ENCODE peak calls at places on chromosome 12, in four cellular contexts. A is mesendoderm, Y is IMR-90, I is H1. M is an unnamed sample.

GRCh38 chr12:7060353-7060954 is at the start of gene C1S:
- DNase-seq in Y (peak; percentile 99), I (peak; percentile 36), A (peak; percentile 94), M (peak; percentile 67)

GRCh38 chr12:5904441-5904840 is 40.6 kb downstream of the ANO2 start:
- DNase-seq in Y (no peak), A (no peak), I (no peak), M (no peak)

GRCh38 chr12:14327717-14328116 is 37.8 kb upstream of the ATF7IP start:
- DNase-seq in Y (peak; percentile 68), A (no peak), I (no peak), M (no peak)

GRCh38 chr12:46938071-46938678 is 112.4 kb upstream of the SLC38A4 start:
- DNase-seq in I (no peak), A (no peak), Y (peak; percentile 34), M (no peak)

GRCh38 chr12:24780969-24781368 is 167.9 kb downstream of the BCAT1 start:
- DNase-seq in Y (peak; percentile 44), I (no peak), A (peak; percentile 23), M (no peak)

GRCh38 chr12:116339800-116340371 is 62.4 kb upstream of the MED13L start:
- DNase-seq in I (no peak), Y (peak; percentile 56), A (no peak), M (no peak)

GRCh38 chr12:69821441-69822204 is 3.4 kb upstream of the MYRFL start:
- DNase-seq in A (no peak), Y (peak; percentile 68), I (no peak), M (no peak)

GRCh38 chr12:96136129-96136528 is 58.0 kb upstream of the ELK3 start:
- DNase-seq in A (peak; percentile 74), I (no peak), Y (peak; percentile 61), M (no peak)

GRCh38 chr12:121159467-121160307 is 27.0 kb downstream of the P2RX7 start:
- DNase-seq in A (no peak), I (no peak), Y (no peak), M (no peak)

GRCh38 chr12:15603461-15604085 is 185.6 kb downstream of the EPS8 start:
- DNase-seq in A (no peak), Y (peak; percentile 10), I (no peak), M (peak; percentile 13)

GRCh38 chr12:10214131-10214876 is 1.6 kb downstream of the GABARAPL1 start:
- DNase-seq in I (no peak), A (peak; percentile 78), Y (peak; percentile 72), M (peak; percentile 71)

GRCh38 chr12:91210577-91210976 is 28.0 kb upstream of the DCN start:
- DNase-seq in I (no peak), Y (no peak), A (no peak), M (no peak)

GRCh38 chr12:111308473-111308872 is 60.4 kb downstream of the PHETA1 start:
- DNase-seq in I (no peak), Y (no peak), A (no peak), M (no peak)
- H2AK5ac ChIP-seq in I (no peak overlapping the region), Y (no peak overlapping the region), A (no peak overlapping the region), M (no peak overlapping the region)

DNA sequence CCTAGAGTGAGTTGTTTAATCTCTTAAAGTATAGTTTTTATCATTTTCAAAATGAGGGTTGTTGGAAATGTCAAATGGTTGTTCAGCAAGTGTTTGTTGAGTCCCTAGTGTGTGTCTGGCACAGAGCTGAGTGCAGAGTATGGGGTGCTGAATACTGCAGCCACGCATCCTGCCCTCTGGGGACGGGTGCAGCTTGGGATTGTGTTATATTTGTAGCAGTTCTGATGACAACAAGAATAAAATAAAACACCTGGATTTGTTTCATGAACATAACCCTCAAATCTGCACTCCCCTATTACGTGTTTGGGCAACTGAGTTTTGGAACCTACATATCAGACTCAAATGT is 127.9 kb downstream of the CACNA1C start:
- DNase-seq in I (no peak), A (no peak), Y (no peak), M (no peak)
- H3K18ac ChIP-seq in I (no peak overlapping the region), A (no peak overlapping the region), Y (peak overlapping the region; percentile 75), M (no peak overlapping the region)

GRCh38 chr12:131521326-131521725 is 189.6 kb upstream of the SFSWAP start:
- DNase-seq in Y (no peak), I (no peak), A (no peak), M (no peak)
- H2AK5ac ChIP-seq in Y (no peak overlapping the region), I (no peak overlapping the region), A (no peak overlapping the region), M (no peak overlapping the region)

GRCh38 chr12:131035268-131035681 is 81.6 kb downstream of the ADGRD1 start:
- DNase-seq in Y (no peak), A (no peak), I (no peak), M (no peak)

GRCh38 chr12:131034631-131035267 is 81.0 kb downstream of the ADGRD1 start:
- DNase-seq in A (no peak), Y (no peak), I (no peak), M (peak; percentile 27)

GRCh38 chr12:131033886-131034482 is 80.3 kb downstream of the ADGRD1 start:
- DNase-seq in Y (no peak), I (no peak), A (no peak), M (no peak)

GRCh38 chr12:131030472-131031328 is 77.0 kb downstream of the ADGRD1 start:
- DNase-seq in Y (no peak), A (no peak), I (no peak), M (no peak)

GRCh38 chr12:131033486-131033885 is 79.8 kb downstream of the ADGRD1 start:
- DNase-seq in I (no peak), A (no peak), Y (no peak), M (no peak)
- H3K18ac ChIP-seq in I (no peak overlapping the region), A (no peak overlapping the region), Y (no peak overlapping the region), M (no peak overlapping the region)

DNA sequence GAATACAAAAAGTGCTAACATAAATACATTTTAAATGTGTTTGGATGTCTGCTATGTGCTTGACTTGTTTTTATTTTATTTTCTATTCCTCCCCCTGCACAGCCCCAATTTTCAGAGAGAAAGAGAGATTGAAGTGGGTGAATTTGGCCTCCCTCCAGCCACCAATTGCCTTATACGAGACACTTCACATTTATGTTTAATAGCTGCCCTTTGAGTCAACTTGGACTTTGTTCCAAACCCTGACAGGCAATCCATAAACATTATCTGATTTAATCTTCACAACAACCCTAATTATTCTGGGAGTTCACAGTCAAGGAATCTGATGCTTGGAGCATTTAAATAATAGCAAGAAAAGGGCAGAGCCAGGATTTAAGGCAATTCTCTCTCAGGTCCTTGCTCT is 161.7 kb downstream of the SLC15A4 start:
- DNase-seq in I (no peak), A (no peak), Y (no peak), M (no peak)
- H2AK5ac ChIP-seq in I (no peak overlapping the region), A (no peak overlapping the region), Y (no peak overlapping the region), M (no peak overlapping the region)

DNA sequence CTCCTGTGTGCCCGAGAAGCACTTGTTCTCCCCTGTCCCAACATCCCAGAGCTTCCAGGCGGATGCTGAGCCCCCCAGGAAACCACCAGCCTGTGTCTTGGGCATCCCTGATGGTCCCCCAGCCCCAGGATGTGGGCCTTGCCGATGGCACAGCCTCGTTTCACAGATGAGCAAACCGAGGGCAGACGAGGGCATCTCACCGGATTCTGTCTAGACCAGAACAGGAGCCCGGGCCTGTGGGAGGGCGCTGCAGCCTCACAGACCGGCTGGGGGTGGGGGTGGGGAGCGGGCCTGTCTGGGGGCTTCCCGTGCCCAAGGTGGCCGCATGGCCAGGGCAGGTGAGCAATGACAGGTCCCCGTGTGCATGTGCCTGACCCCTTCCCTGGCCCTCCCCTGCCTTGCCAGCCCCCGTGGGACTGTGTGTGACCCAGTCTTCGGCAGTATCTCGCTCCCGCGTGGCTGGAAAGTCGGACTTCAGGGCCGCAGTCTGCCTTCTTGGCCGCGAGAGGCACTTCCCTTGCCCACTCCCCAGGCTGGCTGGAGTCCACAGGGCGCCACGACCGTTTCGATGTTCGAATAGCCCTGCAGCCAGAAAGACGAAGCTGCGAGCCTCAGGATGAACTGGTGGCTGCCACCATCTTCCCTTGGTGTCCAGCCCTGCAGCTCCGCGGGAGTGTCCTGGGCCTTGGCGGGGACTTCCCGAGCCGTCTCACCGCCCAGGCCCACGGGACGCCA is 8.9 kb downstream of the RFLNA start:
- DNase-seq in I (no peak), Y (no peak), A (no peak), M (no peak)
- H3K18ac ChIP-seq in I (no peak overlapping the region), Y (no peak overlapping the region), A (no peak overlapping the region), M (no peak overlapping the region)

DNA sequence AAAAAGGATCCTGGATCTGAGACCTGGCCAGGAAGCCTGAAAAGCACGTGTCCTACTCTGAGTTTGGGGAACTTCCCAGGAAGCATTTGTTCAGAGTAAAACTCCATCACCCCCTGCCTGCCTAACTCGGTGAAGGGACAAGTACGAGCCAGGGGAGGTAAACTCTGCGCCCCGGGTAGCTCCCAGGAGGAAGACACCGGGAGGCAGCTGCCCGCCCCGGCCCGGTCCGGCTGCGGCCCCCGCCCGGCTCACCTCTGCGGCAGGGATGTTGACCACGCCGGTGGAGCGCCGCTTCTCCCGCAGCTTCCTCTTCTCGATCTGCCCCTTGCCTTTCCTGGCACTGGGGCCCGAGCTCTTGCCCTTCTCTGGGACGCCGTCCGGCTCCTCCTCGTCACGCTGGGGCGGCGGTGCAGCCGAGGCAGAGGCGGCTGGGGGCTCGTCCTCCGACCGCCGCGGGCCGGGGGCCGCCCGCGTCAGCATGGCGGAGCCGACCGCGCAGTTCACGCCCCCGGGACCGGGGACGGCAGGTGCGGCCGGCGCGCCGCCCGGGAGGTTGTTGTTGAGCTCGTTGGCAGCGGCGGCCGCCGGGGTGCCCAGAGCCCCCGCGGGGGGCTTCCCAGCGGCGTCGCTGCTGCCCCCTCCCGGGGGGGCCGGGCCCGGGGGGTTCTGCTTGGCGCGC is 1.1 kb downstream of the PAWR start:
- DNase-seq in Y (peak; percentile 55), A (peak; percentile 83), I (no peak), M (peak; percentile 60)
- H2AK5ac ChIP-seq in Y (peak overlapping the region; percentile 2), A (no peak overlapping the region), I (no peak overlapping the region), M (peak overlapping the region; percentile 28)

DNA sequence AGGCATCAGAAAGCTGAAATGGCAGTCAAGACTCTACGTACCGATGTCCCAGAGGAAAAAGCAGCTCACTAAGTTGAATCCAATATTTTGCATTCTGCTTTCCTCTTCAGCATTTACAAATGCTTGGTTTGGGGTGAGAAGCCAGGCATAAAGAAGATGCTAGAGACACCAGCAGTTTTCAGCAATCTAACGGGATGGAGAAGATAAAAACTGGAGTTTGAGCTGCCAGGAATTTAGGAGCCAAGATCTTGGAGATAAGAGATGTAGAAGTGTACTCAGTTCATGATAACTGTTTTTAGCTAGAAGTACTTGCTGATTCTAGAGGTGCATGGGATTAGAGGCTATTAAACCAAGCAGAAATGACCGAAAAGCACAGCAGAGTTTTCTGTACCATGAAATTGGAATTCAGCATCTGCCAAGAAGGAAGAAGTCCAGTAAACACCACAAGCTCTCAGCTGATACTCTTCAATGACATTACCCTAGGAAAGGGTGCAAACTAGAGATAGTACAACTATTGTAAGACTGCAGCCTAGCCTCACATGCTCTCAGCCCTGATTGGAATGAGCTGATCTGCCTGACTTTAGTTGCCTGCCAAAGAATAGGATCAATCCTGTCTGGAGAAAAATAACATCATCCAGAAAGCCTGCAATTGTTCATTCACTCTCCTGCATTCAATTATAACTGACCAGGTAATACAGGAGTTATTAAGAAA is 7.4 kb upstream of the ALDH1L2 start:
- DNase-seq in A (no peak), Y (no peak), I (no peak), M (no peak)
- H3K18ac ChIP-seq in A (no peak overlapping the region), Y (no peak overlapping the region), I (peak overlapping the region; percentile 86), M (no peak overlapping the region)

DNA sequence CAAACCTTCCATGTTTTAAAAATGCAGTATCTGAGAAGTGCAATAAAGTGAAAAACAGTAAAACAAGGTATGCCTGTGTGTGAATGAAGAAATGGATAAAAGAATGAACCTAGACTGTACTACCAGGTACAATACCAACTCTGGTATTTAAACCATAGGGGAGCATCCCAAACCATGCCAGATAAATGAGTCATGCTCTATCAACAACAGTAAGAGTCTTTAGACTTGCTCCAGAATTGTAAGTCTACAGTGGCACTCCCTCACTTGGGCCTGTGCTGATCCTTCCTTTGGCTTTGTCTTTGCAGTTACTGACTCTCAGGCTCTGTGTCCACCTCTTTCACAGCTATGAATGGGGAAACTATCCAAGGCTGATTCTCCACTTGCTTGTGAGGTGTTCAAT is 38.1 kb downstream of the BBS10 start:
- DNase-seq in A (no peak), I (no peak), Y (peak; percentile 54), M (peak; percentile 62)
- H2AK5ac ChIP-seq in A (no peak overlapping the region), I (no peak overlapping the region), Y (peak overlapping the region; percentile 45), M (no peak overlapping the region)

GRCh38 chr12:54384591-54385041 is at the start of gene ZNF385A:
- DNase-seq in I (no peak), Y (no peak), A (no peak), M (no peak)
- H3K18ac ChIP-seq in I (peak within 1 kb of the TSS; percentile 75), Y (peak within 1 kb of the TSS; percentile 32), A (peak within 1 kb of the TSS; percentile 35), M (peak within 1 kb of the TSS; percentile 81)

M was measured in trophoblast cell.